ENCODE peak calls at places on chromosomes 16 and 17, in six cellular contexts. One of them, this sample, is unnamed. For H3K9me2 and H3K9me3, the result is how much of the 10 kb centered on the place peaks cover.

GRCh38 chr17:57739402-57740224 is 5.5 kb downstream of the CCDC182 start:
- DNase-seq in GM23248: peak
- DNase-seq in HCT116: peak
- DNase-seq in SK-N-SH: peak
- DNase-seq in PC-3: peak
- DNase-seq in Karpas-422: peak
- DNase-seq in this sample: peak

GRCh38 chr17:50036455-50037320 is 19.2 kb upstream of the ITGA3 start:
- DNase-seq in GM23248: no peak
- DNase-seq in HCT116: no peak
- DNase-seq in SK-N-SH: peak
- DNase-seq in PC-3: no peak
- DNase-seq in Karpas-422: no peak
- DNase-seq in this sample: no peak

GRCh38 chr16:59192551-59193199 is 458.6 kb upstream of the GOT2 start:
- DNase-seq in GM23248: peak
- DNase-seq in HCT116: no peak
- DNase-seq in SK-N-SH: peak
- DNase-seq in PC-3: peak
- DNase-seq in Karpas-422: peak
- DNase-seq in this sample: peak

GRCh38 chr16:66902648-66903543 is 15.8 kb downstream of the CDH16 start:
- DNase-seq in GM23248: no peak
- DNase-seq in HCT116: no peak
- DNase-seq in SK-N-SH: peak
- DNase-seq in PC-3: no peak
- DNase-seq in Karpas-422: no peak
- DNase-seq in this sample: no peak

GRCh38 chr16:71807905-71808592 is 585 bp downstream of the AP1G1 start:
- DNase-seq in GM23248: peak
- DNase-seq in HCT116: no peak
- DNase-seq in SK-N-SH: no peak
- DNase-seq in PC-3: no peak
- DNase-seq in Karpas-422: no peak
- DNase-seq in this sample: peak

GRCh38 chr16:2507052-2507678 is 6.6 kb upstream of the ATP6V0C start:
- DNase-seq in GM23248: no peak
- DNase-seq in HCT116: no peak
- DNase-seq in SK-N-SH: no peak
- DNase-seq in PC-3: no peak
- DNase-seq in Karpas-422: peak
- DNase-seq in this sample: peak

GRCh38 chr17:13584701-13585080 is 17.0 kb downstream of the HS3ST3A1 start:
- DNase-seq in GM23248: peak
- DNase-seq in HCT116: no peak
- DNase-seq in SK-N-SH: no peak
- DNase-seq in PC-3: peak
- DNase-seq in Karpas-422: no peak
- DNase-seq in this sample: no peak

GRCh38 chr16:3642397-3643094 is 11.9 kb upstream of the DNASE1 start:
- DNase-seq in GM23248: no peak
- DNase-seq in HCT116: peak
- DNase-seq in SK-N-SH: peak
- DNase-seq in PC-3: peak
- DNase-seq in Karpas-422: no peak
- DNase-seq in this sample: no peak

GRCh38 chr16:79429276-79430128 is 171.0 kb downstream of the MAF start:
- DNase-seq in GM23248: no peak
- DNase-seq in HCT116: no peak
- DNase-seq in SK-N-SH: no peak
- DNase-seq in PC-3: no peak
- DNase-seq in Karpas-422: no peak
- DNase-seq in this sample: no peak

GRCh38 chr16:70638814-70639792 is 7.3 kb upstream of the IL34 start:
- DNase-seq in GM23248: peak
- DNase-seq in HCT116: no peak
- DNase-seq in SK-N-SH: peak
- DNase-seq in PC-3: no peak
- DNase-seq in Karpas-422: peak
- DNase-seq in this sample: peak

GRCh38 chr17:57313276-57313835 is 57.0 kb downstream of the MSI2 start:
- DNase-seq in GM23248: no peak
- DNase-seq in HCT116: no peak
- DNase-seq in SK-N-SH: no peak
- DNase-seq in PC-3: no peak
- DNase-seq in Karpas-422: no peak
- DNase-seq in this sample: no peak

GRCh38 chr16:23333962-23334361 is 31.9 kb downstream of the SCNN1B start:
- DNase-seq in GM23248: no peak
- DNase-seq in HCT116: no peak
- DNase-seq in SK-N-SH: no peak
- DNase-seq in PC-3: no peak
- DNase-seq in Karpas-422: no peak
- DNase-seq in this sample: no peak

GRCh38 chr17:74297941-74298340 is 23.9 kb downstream of the DNAI2 start:
- DNase-seq in GM23248: peak
- DNase-seq in HCT116: no peak
- DNase-seq in SK-N-SH: no peak
- DNase-seq in PC-3: peak
- DNase-seq in Karpas-422: no peak
- DNase-seq in this sample: no peak

GRCh38 chr17:7263071-7263800 is 958 bp upstream of the CLDN7 start:
- DNase-seq in GM23248: no peak
- DNase-seq in HCT116: peak
- DNase-seq in SK-N-SH: peak
- DNase-seq in PC-3: peak
- DNase-seq in Karpas-422: no peak
- DNase-seq in this sample: no peak

DNA sequence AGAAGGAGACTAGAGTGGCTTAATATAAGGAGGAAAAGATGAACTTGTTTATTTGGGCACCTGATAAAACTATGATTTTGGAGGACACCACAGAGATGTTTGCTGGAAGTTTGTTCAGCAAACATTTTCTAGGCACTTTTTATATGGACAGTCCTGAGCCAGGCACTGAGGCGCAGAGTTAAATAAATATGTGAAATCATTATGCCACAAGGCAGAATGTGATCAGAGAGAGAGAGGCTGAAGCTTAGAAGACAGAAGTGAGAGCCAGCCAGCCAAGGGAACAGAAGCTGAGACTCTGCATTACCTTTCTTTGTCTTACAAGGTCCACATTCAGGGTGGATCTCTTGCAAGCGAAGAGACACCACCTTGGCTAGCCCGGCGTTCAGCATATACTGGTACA is 21.4 kb downstream of the GTF3C1 start:
- DNase-seq in GM23248: no peak
- DNase-seq in HCT116: no peak
- DNase-seq in SK-N-SH: no peak
- DNase-seq in PC-3: no peak
- DNase-seq in Karpas-422: no peak
- DNase-seq in this sample: no peak
- H3K9ac ChIP-seq in GM23248: no peak
- H3K9ac ChIP-seq in HCT116: no peak
- H3K9ac ChIP-seq in SK-N-SH: no peak
- H3K9ac ChIP-seq in PC-3: no peak
- H3K9ac ChIP-seq in Karpas-422: no peak
- H3K9ac ChIP-seq in this sample: no peak

DNA sequence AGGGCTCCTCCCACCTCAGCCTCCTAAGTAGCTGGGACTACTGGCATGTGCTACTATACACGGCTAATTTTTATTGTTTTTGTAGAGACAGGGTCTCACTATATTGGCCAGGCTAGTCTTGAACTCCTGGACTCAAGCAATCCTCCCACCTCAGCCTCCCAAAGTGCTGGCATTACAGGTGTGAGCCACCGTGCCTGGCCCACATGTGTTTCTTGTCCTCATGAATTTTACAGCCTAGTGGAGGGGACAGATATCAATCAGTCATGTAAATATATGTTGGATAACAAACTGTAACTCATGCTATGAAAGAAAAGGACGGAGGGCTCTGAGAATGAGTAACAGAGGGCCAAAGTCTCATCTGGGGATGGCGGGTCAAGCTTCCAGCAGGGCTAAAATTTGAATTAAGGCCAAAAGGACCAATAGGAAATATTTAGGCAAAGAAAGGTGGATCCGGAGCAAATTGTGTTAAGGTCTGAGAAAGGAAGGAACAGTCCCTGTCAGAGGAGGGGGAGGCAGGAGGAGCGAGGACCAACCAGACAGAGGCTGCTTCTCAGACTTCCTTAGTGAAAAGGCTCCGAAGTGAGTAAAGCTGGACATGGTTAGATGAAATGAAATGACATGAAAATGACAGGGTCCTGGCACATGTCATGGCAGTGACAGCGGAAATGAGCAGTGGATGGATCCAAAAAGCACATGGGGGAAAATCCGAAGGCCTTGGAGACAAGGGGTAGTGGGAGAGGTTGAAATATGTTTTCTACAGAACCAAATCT is 3.8 kb downstream of the PDZD9 start:
- DNase-seq in GM23248: no peak
- DNase-seq in HCT116: no peak
- DNase-seq in SK-N-SH: no peak
- DNase-seq in PC-3: no peak
- DNase-seq in Karpas-422: no peak
- DNase-seq in this sample: no peak
- H3K9me2 ChIP-seq in GM23248: under half
- H3K9me2 ChIP-seq in HCT116: under half
- H3K9me2 ChIP-seq in SK-N-SH: under half
- H3K9me2 ChIP-seq in PC-3: under half
- H3K9me2 ChIP-seq in Karpas-422: under half
- H3K9me2 ChIP-seq in this sample: under half

GRCh38 chr17:39826334-39826733 is 37.8 kb downstream of the IKZF3 start:
- DNase-seq in GM23248: no peak
- DNase-seq in HCT116: no peak
- DNase-seq in SK-N-SH: no peak
- DNase-seq in PC-3: no peak
- DNase-seq in Karpas-422: no peak
- DNase-seq in this sample: no peak
- H3K9me3 ChIP-seq in GM23248: under half
- H3K9me3 ChIP-seq in HCT116: under half
- H3K9me3 ChIP-seq in SK-N-SH: under half
- H3K9me3 ChIP-seq in PC-3: under half
- H3K9me3 ChIP-seq in Karpas-422: under half
- H3K9me3 ChIP-seq in this sample: under half

DNA sequence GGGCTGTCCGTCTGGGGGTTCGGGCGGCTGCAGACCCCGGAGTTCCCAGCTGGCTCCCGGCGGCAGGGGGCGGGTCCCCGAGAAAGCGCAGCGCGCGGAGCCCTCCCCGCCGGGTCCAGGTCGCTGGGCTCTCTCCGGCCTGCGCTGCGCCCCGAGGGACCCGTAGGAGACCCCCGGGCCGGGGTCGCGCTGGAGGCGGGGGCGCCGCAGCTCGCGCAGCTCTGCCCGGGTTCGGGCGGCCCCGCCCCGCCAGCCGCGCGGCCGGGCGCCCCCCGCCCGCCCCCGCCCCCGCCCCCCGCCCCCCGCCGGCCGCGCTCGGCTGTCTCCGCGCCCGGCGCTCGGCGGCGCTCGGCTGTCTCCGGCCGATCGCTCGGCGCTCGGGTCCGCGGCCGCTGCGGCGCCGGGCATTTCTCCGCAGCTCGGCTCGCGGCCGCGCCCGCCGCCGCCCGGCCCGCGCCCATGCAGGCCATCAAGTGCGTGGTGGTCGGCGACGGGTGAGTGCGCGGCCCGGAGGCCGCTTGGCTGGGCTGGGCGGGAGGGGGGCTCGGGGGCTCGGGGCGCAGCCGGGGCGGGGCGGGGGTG is at the start of gene RAC3:
- DNase-seq in GM23248: peak
- DNase-seq in HCT116: no peak
- DNase-seq in SK-N-SH: peak
- DNase-seq in PC-3: peak
- DNase-seq in Karpas-422: peak
- DNase-seq in this sample: peak
- H3K9ac ChIP-seq in GM23248: peak
- H3K9ac ChIP-seq in HCT116: peak
- H3K9ac ChIP-seq in SK-N-SH: peak
- H3K9ac ChIP-seq in PC-3: peak
- H3K9ac ChIP-seq in Karpas-422: peak
- H3K9ac ChIP-seq in this sample: peak

This sample was measured in MM.1S.